ENCODE peak calls at places on chromosomes 11 and 22, in eight cellular contexts. J is stimulated activated CD4-positive, alpha-beta T cell treated with anti-CD3 and anti-CD28 coated beads, Interleukin-2, amount 100 ng/mL, for 24 hours; K is COLO829; U is KBM-7; C is aorta; Z is ACHN; O is occipital lobe; X is NCI-H524. L is an unnamed sample.
A peak's percentile ranks its signal among the peaks of the same experiment; 100 is the strongest.

GRCh38 chr11:36500315-36500721 is 9.8 kb downstream of the TRAF6 start:
- DNase-seq in U (peak; percentile 54), X (no peak), J (no peak), Z (peak; percentile 78), K (peak; percentile 70), C (no peak), O (peak; percentile 52), L (no peak)

GRCh38 chr11:109972181-109972715 is 120.9 kb upstream of the ZC3H12C start:
- DNase-seq in X (no peak), K (no peak), Z (no peak), U (peak; percentile 32), J (no peak), O (no peak), C (no peak), L (no peak)

GRCh38 chr11:29320196-29320595 is 696.6 kb downstream of the KCNA4 start:
- DNase-seq in U (no peak), K (no peak), X (no peak), J (no peak), C (no peak), O (no peak), Z (no peak), L (no peak)

GRCh38 chr11:44072757-44073658 is 6.9 kb downstream of the ACCS start:
- DNase-seq in K (no peak), X (no peak), U (no peak), C (no peak), J (no peak), O (no peak), Z (no peak), L (no peak)

GRCh38 chr22:26479792-26480610 is 3.6 kb downstream of the HPS4 start:
- DNase-seq in O (no peak), C (no peak), Z (no peak), U (peak; percentile 77), X (no peak), K (no peak), J (no peak), L (no peak)

GRCh38 chr11:118167906-118168305 is 8.5 kb downstream of the SCN2B start:
- DNase-seq in Z (no peak), O (no peak), J (no peak), X (no peak), U (no peak), K (no peak), C (no peak), L (no peak)

GRCh38 chr11:92793189-92793588 is 176.3 kb upstream of the MTNR1B start:
- DNase-seq in J (no peak), X (no peak), U (no peak), O (no peak), K (no peak), C (no peak), Z (no peak), L (no peak)

GRCh38 chr11:39541945-39542351 is 1917.5 kb downstream of the LRRC4C start:
- DNase-seq in C (no peak), Z (no peak), X (no peak), J (no peak), K (no peak), U (no peak), O (no peak), L (no peak)

GRCh38 chr11:35030716-35031213 is 108.2 kb upstream of the CD44 start:
- DNase-seq in K (peak; percentile 94), C (peak; percentile 75), O (peak; percentile 6), J (peak; percentile 31), X (no peak), Z (peak; percentile 92), U (peak; percentile 53), L (peak; percentile 52)

GRCh38 chr11:118042126-118042525 is 34.8 kb upstream of the TMPRSS4 start:
- DNase-seq in U (no peak), O (no peak), C (no peak), Z (no peak), J (no peak), X (no peak), K (no peak), L (no peak)

GRCh38 chr11:75325713-75326438 is 25.6 kb downstream of the ARRB1 start:
- DNase-seq in C (peak; percentile 84), K (peak; percentile 83), O (peak; percentile 78), X (peak; percentile 20), U (no peak), J (peak; percentile 72), Z (peak; percentile 67), L (peak; percentile 70)

GRCh38 chr11:128520206-128520885 is 67.0 kb downstream of the ETS1 start:
- DNase-seq in O (no peak), X (no peak), K (no peak), J (no peak), C (no peak), Z (no peak), U (no peak), L (no peak)

GRCh38 chr11:76152741-76153608 is 53.3 kb downstream of the WNT11 start:
- DNase-seq in O (no peak), Z (no peak), K (no peak), U (peak; percentile 41), J (no peak), X (no peak), C (no peak), L (no peak)

GRCh38 chr11:24890426-24890825 is 393.6 kb downstream of the LUZP2 start:
- DNase-seq in K (no peak), J (no peak), U (no peak), Z (no peak), X (no peak), C (no peak), O (no peak), L (no peak)